ENCODE peak calls at places on chromosomes 2 and 18, in six cellular contexts. T, F, M, R, A and P are unnamed samples.

GRCh38 chr2:207039225-207039624 is 99.9 kb downstream of the CPO start:
- DNase-seq in T (no peak), F (no peak), M (no peak), R (no peak), A (no peak), P (no peak)

GRCh38 chr2:119242276-119243119 is 18.9 kb downstream of the STEAP3 start:
- DNase-seq in T (no peak), F (no peak), M (no peak), R (no peak), A (no peak), P (no peak)

GRCh38 chr2:217307023-217307422 is 447.2 kb upstream of the TNP1 start:
- DNase-seq in T (no peak), F (no peak), M (no peak), R (no peak), A (no peak), P (no peak)

GRCh38 chr2:6924101-6924917 is 7.1 kb downstream of the RNF144A start:
- DNase-seq in T (no peak), F (no peak), M (no peak), R (no peak), A (no peak), P (no peak)

GRCh38 chr2:201358684-201359083 is 1.5 kb upstream of the FLACC1 start:
- DNase-seq in T (no peak), F (no peak), M (no peak), R (no peak), A (no peak), P (no peak)

GRCh38 chr2:130819226-130819914 is 17.3 kb upstream of the ARHGEF4 start:
- DNase-seq in T (no peak), F (no peak), M (no peak), R (peak), A (no peak), P (no peak)

GRCh38 chr2:219294356-219295351 is 14.5 kb downstream of the PTPRN start:
- DNase-seq in T (peak), F (peak), M (peak), R (peak), A (peak), P (no peak)

GRCh38 chr2:11807156-11808015 is 61.0 kb downstream of the LPIN1 start:
- DNase-seq in T (no peak), F (no peak), M (no peak), R (no peak), A (no peak), P (no peak)

GRCh38 chr2:54424555-54425163 is 31.5 kb upstream of the SPTBN1 start:
- DNase-seq in T (no peak), F (no peak), M (no peak), R (no peak), A (no peak), P (no peak)

GRCh38 chr2:127661949-127662510 is 13.3 kb downstream of the LIMS2 start:
- DNase-seq in T (no peak), F (no peak), M (no peak), R (peak), A (no peak), P (no peak)

GRCh38 chr2:219441451-219442205 is 7.0 kb downstream of the SPEG start:
- DNase-seq in T (no peak), F (peak), M (peak), R (no peak), A (peak), P (no peak)

DNA sequence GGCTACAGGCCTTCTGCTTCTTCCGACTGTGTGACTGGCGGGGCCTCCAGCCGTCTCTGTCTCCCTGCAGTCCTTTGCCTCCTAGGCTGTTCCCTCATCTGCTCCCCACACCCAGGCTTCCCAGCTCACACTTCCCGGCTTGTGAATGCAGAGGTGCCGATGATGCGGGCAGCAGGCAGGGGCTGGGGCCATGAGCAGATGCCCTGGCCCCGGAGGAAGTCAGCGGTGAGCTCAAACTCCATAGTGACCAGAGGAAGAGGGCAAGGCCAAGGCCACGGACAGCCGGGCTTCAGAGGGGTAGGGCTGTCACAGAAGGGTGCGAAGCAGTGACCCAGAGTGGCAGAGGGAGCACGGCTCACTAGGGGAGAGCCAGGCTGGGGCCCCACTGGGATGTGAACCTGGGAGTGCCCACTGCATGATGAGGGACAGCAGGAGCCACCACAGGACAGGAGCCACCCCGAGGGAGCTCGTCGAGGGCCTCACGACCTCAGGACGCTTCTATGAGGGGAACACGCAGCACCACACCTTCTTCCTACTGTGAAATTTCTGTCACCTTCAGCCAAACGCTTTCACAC is 515.9 kb downstream of the EIPR1 start:
- DNase-seq in T (no peak), F (no peak), M (no peak), R (no peak), A (no peak), P (no peak)
- H3K4me3 ChIP-seq in T (no peak), F (no peak), M (no peak), R (no peak), A (no peak), P (no peak)

GRCh38 chr2:234497592-234498023 is 727 bp upstream of the ARL4C start:
- DNase-seq in T (no peak), F (no peak), M (no peak), R (peak), A (no peak), P (no peak)
- H3K4me3 ChIP-seq in T (peak), F (peak), M (peak), R (no peak), A (peak), P (no peak)

GRCh38 chr2:42974697-42975357 is 182.4 kb upstream of the HAAO start:
- DNase-seq in T (peak), F (peak), M (peak), R (peak), A (peak), P (no peak)
- H3K4me3 ChIP-seq in T (no peak), F (no peak), M (no peak), R (no peak), A (no peak), P (peak)

DNA sequence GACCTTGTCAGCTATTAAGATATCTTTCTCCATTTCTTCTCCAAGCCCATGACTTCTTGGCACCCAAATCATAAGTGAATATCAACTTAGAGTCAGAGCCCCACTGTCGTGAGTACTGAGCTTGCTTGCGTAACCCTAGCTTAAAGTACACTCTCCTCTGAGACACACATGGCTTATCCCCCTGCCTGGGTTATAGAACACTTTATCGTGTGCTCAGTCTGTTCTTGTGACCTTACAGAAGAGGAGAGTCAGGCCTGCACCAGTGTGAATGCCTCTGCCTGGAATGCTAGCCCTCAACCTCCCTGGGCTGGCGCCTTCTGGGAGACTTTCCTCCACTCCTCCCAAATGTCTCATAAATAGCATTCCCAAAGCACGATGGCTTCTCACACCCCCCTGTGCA is 79.3 kb downstream of the CEP192 start:
- DNase-seq in T (no peak), F (no peak), M (no peak), R (no peak), A (no peak), P (no peak)
- H3K4me3 ChIP-seq in T (no peak), F (no peak), M (no peak), R (no peak), A (no peak), P (no peak)

GRCh38 chr2:185875532-185875931 is 136.9 kb downstream of the FSIP2 start:
- DNase-seq in T (no peak), F (no peak), M (no peak), R (no peak), A (no peak), P (no peak)

GRCh38 chr2:185880396-185880795 is 141.8 kb downstream of the FSIP2 start:
- DNase-seq in T (no peak), F (no peak), M (no peak), R (no peak), A (no peak), P (no peak)

GRCh38 chr2:185876234-185876633 is 137.6 kb downstream of the FSIP2 start:
- DNase-seq in T (no peak), F (no peak), M (no peak), R (no peak), A (no peak), P (no peak)
- H3K4me3 ChIP-seq in T (no peak), F (no peak), M (no peak), R (no peak), A (no peak), P (no peak)

DNA sequence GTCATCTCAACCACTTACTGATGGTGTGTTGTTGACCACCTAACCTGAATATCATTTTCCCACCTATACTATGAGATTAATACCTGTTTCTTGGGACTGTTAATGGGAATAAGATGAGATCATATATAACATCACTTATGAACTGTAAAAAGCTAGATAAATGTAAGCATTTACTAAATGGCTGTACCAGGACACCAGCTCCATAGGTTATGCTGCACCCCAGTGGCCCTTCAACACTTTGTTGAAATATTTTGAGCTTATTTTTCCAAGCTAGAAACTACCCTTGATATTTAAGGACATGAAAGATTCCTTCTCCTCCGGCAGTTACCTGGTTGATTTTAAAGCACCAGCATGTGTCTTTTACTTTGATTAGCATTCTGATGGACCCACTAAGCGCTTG is 138.0 kb upstream of the CDCA7 start:
- DNase-seq in T (no peak), F (no peak), M (no peak), R (no peak), A (no peak), P (no peak)
- H3K4me3 ChIP-seq in T (no peak), F (no peak), M (no peak), R (no peak), A (no peak), P (no peak)

GRCh38 chr2:200305797-200306718 is at the start of gene SPATS2L:
- DNase-seq in T (peak), F (peak), M (peak), R (peak), A (peak), P (no peak)

GRCh38 chr2:200308421-200309295 is 2.2 kb downstream of the SPATS2L start:
- DNase-seq in T (no peak), F (no peak), M (no peak), R (no peak), A (no peak), P (no peak)

GRCh38 chr2:200306969-200307811 is 697 bp downstream of the SPATS2L start:
- DNase-seq in T (peak), F (peak), M (peak), R (peak), A (peak), P (no peak)

GRCh38 chr2:200308001-200308400 is 1.5 kb downstream of the SPATS2L start:
- DNase-seq in T (peak), F (no peak), M (peak), R (no peak), A (no peak), P (no peak)

GRCh38 chr2:200306719-200306968 is 151 bp downstream of the SPATS2L start:
- DNase-seq in T (no peak), F (no peak), M (peak), R (no peak), A (no peak), P (no peak)
- H3K4me3 ChIP-seq in T (peak), F (peak), M (no peak), R (peak), A (no peak), P (peak)

GRCh38 chr2:190060019-190060418 is 2.5 kb downstream of the MSTN start:
- DNase-seq in T (no peak), F (no peak), M (no peak), R (no peak), A (no peak), P (no peak)

GRCh38 chr2:190063624-190064023 is 1.1 kb upstream of the MSTN start:
- DNase-seq in T (no peak), F (no peak), M (no peak), R (no peak), A (no peak), P (no peak)

GRCh38 chr2:190060626-190061025 is 1.9 kb downstream of the MSTN start:
- DNase-seq in T (no peak), F (no peak), M (no peak), R (no peak), A (no peak), P (no peak)

GRCh38 chr2:190062053-190062452 is 476 bp downstream of the MSTN start:
- DNase-seq in T (no peak), F (no peak), M (no peak), R (no peak), A (no peak), P (no peak)

DNA sequence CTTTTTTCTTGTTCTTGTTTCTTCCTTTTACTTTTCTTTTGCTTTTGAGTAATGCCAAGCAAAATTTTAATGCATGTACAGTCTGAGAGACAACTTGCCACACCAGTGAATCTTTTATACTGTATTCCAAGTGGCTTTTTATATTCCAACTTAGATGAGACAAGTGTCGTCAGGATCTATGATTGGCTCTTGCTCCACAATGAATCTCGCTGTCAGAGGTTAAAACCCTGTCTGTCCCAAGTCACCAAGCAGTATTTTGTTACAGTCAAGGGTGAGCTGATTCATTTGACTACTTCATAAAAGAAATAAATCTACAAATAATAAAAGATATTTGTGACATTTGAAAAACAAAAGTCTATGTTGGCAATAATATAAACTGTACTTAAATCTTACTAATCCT is at the start of gene MSTN:
- DNase-seq in T (no peak), F (no peak), M (no peak), R (no peak), A (no peak), P (no peak)
- H3K4me3 ChIP-seq in T (no peak), F (no peak), M (no peak), R (no peak), A (no peak), P (no peak)

GRCh38 chr2:100580474-100581264 is 17.9 kb downstream of the PDCL3 start:
- DNase-seq in T (peak), F (peak), M (peak), R (peak), A (peak), P (no peak)

GRCh38 chr2:100584811-100585210 is 22.0 kb downstream of the PDCL3 start:
- DNase-seq in T (peak), F (no peak), M (peak), R (no peak), A (peak), P (no peak)

GRCh38 chr2:100577777-100578176 is 15.0 kb downstream of the PDCL3 start:
- DNase-seq in T (no peak), F (no peak), M (no peak), R (no peak), A (no peak), P (no peak)

DNA sequence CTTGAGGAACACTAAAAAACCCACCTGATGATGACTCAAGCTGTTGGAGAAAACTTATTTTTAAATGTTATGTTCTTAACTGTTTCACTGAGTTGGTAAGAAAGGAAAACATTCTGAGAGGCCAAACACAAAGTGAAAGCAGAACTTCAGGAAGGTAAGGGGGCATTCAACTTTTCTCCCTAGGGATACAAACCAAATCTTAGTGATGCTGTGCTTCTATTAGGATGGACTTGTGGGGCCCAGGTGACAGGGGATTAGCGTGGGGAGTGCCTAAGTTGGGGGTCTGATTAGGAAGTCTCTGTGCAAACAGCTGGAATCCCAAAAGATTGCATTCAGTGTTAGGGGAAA is 18.4 kb downstream of the PDCL3 start:
- DNase-seq in T (no peak), F (no peak), M (no peak), R (no peak), A (no peak), P (no peak)
- H3K4me3 ChIP-seq in T (no peak), F (peak), M (peak), R (no peak), A (peak), P (no peak)